ENCODE peak calls at places on chromosomes 13 and 19, in nine cellular contexts. C is uterus, Q is nephron progenitor cell, Z is tibial nerve, N is AG10803, P is tibial artery, E is AG09309, R is WTC11, F is fibroblast of pulmonary artery. Y is an unnamed sample.

GRCh38 chr19:12793290-12794195 is 2.3 kb downstream of the JUNB start:
- DNase-seq in C (peak; percentile 95), Q (peak; percentile 92), Z (peak; percentile 90), N (peak; percentile 92), P (peak; percentile 97), E (no peak), R (peak; percentile 91), F (peak; percentile 94), Y (peak; percentile 89)

GRCh38 chr13:73673931-73674330 is 460.3 kb downstream of the KLF12 start:
- DNase-seq in C (no peak), Q (no peak), Z (no peak), N (no peak), P (no peak), E (no peak), R (no peak), F (no peak), Y (no peak)

GRCh38 chr19:3276341-3276799 is 51.9 kb downstream of the CELF5 start:
- DNase-seq in C (no peak), Q (peak; percentile 78), Z (no peak), N (no peak), P (no peak), E (no peak), R (peak; percentile 98), F (no peak), Y (peak; percentile 66)

GRCh38 chr13:110454956-110455355 is 106.6 kb downstream of the RAB20 start:
- DNase-seq in C (no peak), Q (no peak), Z (no peak), N (no peak), P (peak; percentile 73), E (no peak), R (no peak), F (no peak), Y (no peak)

GRCh38 chr13:47798906-47799305 is 202.2 kb downstream of the SUCLA2 start:
- DNase-seq in C (no peak), Q (no peak), Z (no peak), N (peak; percentile 27), P (no peak), E (peak; percentile 1), R (no peak), F (peak; percentile 51), Y (no peak)

GRCh38 chr13:31674056-31674455 is 65.3 kb upstream of the RXFP2 start:
- DNase-seq in C (no peak), Q (no peak), Z (no peak), N (peak; percentile 77), P (no peak), E (peak; percentile 14), R (no peak), F (peak; percentile 47), Y (no peak)

GRCh38 chr13:92187378-92187989 is 789.1 kb downstream of the GPC5 start:
- DNase-seq in C (no peak), Q (peak; percentile 39), Z (peak; percentile 56), N (peak; percentile 26), P (no peak), E (no peak), R (peak; percentile 12), F (peak; percentile 71), Y (no peak)

GRCh38 chr19:51691122-51692064 is 1.7 kb upstream of the SPACA6 start:
- DNase-seq in C (no peak), Q (peak; percentile 18), Z (no peak), N (peak; percentile 67), P (no peak), E (no peak), R (peak; percentile 25), F (peak; percentile 82), Y (peak; percentile 29)

GRCh38 chr13:94256671-94257070 is 222.8 kb downstream of the DCT start:
- DNase-seq in C (no peak), Q (no peak), Z (no peak), N (no peak), P (no peak), E (no peak), R (no peak), F (no peak), Y (no peak)

GRCh38 chr13:112683581-112683980 is 6.3 kb upstream of the ATP11A start:
- DNase-seq in C (no peak), Q (no peak), Z (no peak), N (no peak), P (no peak), E (no peak), R (no peak), F (no peak), Y (no peak)

GRCh38 chr19:3785464-3785937 is 680 bp downstream of the MATK start:
- DNase-seq in C (no peak), Q (no peak), Z (no peak), N (no peak), P (no peak), E (no peak), R (no peak), F (no peak), Y (no peak)

GRCh38 chr19:2469102-2469914 is 6.6 kb upstream of the GADD45B start:
- DNase-seq in C (no peak), Q (no peak), Z (no peak), N (peak; percentile 76), P (no peak), E (no peak), R (no peak), F (peak; percentile 76), Y (peak; percentile 56)

GRCh38 chr19:55132453-55133129 is 15.2 kb upstream of the PPP1R12C start:
- DNase-seq in C (no peak), Q (no peak), Z (no peak), N (no peak), P (no peak), E (no peak), R (no peak), F (no peak), Y (no peak)
- TF ChIP-seq CTCF in C (no peak), Q (no peak), Z (peak; percentile 17), N (peak; percentile 11), P (no peak), E (peak; percentile 26), R (no peak), F (no peak), Y (no peak)

GRCh38 chr19:39163621-39164020 is 33.1 kb upstream of the NCCRP1 start:
- DNase-seq in C (no peak), Q (no peak), Z (no peak), N (no peak), P (no peak), E (no peak), R (no peak), F (no peak), Y (no peak)

GRCh38 chr19:39164289-39164688 is 32.5 kb upstream of the NCCRP1 start:
- DNase-seq in C (no peak), Q (no peak), Z (no peak), N (no peak), P (no peak), E (no peak), R (no peak), F (no peak), Y (no peak)

GRCh38 chr19:39160523-39160861 is 34.9 kb downstream of the PAK4 start:
- DNase-seq in C (peak; percentile 50), Q (no peak), Z (peak; percentile 58), N (peak; percentile 67), P (no peak), E (peak; percentile 14), R (no peak), F (peak; percentile 65), Y (no peak)

GRCh38 chr19:39160889-39161672 is 35.5 kb downstream of the PAK4 start:
- DNase-seq in C (no peak), Q (no peak), Z (no peak), N (peak; percentile 33), P (no peak), E (no peak), R (no peak), F (no peak), Y (no peak)

DNA sequence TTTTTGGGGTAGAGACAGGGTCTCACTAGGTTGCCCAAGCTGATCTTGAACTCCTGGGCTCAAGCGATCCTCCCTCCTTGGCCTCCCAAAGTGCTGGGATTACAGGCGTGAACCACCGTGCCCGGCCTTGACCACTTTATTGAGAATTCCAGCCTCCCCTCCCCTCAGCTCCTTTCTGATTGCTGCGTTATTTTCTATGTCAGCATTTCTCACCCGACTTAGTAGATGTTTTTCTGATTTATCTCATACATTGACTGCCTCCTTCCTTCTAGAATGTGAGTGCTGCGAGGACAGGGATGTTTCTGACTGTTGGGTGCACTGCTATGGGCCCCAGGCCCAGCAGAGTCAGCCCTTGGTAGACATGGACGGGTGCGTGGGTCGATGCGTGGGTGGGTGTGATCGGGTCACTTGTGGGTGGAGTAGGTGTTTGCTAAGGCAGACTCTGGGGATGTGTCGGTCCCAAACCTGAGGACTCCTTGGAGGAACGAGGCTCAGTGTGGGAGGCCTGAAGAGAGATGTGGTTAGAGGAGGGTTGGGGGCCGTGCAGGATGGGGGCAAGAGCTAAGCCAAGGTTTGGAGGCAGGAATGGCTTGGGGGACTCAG is 34.2 kb upstream of the NCCRP1 start:
- DNase-seq in C (no peak), Q (no peak), Z (no peak), N (no peak), P (no peak), E (no peak), R (no peak), F (no peak), Y (no peak)
- TF ChIP-seq CTCF in C (no peak), Q (no peak), Z (no peak), N (no peak), P (no peak), E (no peak), R (no peak), F (no peak), Y (no peak)

DNA sequence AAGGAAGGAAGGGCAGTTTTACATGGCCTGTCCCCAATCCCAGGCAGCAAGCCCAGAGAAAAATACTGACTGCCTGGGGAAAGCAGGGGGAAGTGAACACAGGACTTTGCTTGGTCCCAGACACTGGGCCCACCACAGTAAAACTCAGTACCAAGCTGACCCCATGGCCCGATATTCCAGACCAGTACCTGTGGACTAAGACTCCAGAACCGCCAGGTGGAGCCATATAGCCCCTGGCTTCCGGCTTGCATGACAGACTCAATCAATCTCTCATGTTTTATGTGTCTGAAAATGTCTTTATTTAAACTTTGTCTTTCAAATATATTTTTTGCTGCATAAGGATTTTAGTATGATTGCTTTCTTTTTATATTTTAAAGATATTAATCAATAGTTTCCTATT is 767.9 kb upstream of the SLITRK6 start:
- DNase-seq in C (no peak), Q (peak; percentile 10), Z (no peak), N (no peak), P (no peak), E (no peak), R (peak; percentile 33), F (no peak), Y (no peak)
- TF ChIP-seq CTCF in C (no peak), Q (peak; percentile 18), Z (no peak), N (peak; percentile 6), P (no peak), E (no peak), R (no peak), F (no peak), Y (no peak)

DNA sequence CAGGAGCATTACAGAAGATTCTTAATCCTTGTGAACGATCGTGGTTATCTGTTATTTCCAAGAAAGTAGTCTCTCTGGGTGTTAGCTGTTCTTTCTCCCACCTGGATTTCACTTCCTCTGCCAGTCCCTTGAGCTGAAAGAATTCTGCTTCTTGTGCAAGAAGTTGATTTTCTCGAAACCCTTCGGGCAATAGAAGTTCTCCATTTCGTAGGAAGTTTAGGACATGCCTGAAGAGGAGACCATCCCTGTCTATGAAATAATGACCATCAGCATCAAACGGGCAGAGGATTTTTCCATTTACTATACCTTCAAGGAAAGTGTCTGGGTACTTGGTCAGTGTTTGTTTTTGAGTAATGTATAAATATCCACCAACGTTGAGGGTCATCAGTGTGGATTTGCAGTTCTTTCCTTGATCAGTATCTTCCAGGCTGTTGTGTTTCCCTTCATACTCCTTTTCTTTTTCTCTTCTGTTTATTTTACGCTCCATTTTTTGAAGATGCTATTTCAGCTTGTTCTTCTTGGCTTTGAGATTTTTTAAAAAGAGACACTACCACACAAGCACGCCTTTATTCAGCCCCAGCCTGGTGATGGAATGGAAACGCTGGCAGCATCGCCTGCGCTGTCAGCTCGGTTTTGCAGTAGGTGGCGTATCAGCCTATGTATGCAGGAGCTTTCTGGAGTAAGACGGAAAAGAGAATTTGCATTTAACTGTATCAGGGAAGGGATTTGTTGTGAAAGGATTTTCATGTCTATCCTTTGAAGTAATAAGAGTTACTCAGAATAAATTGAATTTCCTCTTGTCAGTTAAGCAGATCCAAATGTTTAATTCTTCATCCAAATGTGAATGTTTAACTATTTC is 6.5 kb downstream of the KCTD4 start:
- DNase-seq in C (no peak), Q (no peak), Z (peak; percentile 36), N (peak; percentile 46), P (peak; percentile 67), E (no peak), R (peak; percentile 41), F (peak; percentile 74), Y (peak; percentile 37)
- TF ChIP-seq CTCF in C (no peak), Q (peak; percentile 10), Z (peak; percentile 63), N (peak; percentile 56), P (no peak), E (peak; percentile 65), R (no peak), F (peak; percentile 68), Y (no peak)

Y was measured in glutamatergic neuron.